ENCODE peak calls at places on chromosome 2, in seven cellular contexts. I, C, O, W, X, E and N are unnamed samples.
A peak's percentile ranks its signal among the peaks of the same experiment; 100 is the strongest.

GRCh38 chr2:18566145-18566544 is 5.7 kb upstream of the RDH14 start:
- DNase-seq in I (no peak), C (no peak), O (no peak), W (no peak), X (no peak), E (no peak), N (no peak)

GRCh38 chr2:158024288-158024898 is 77.3 kb upstream of the UPP2 start:
- DNase-seq in I (no peak), C (peak; percentile 54), O (peak; percentile 50), W (peak; percentile 56), X (peak; percentile 55), E (peak; percentile 48), N (no peak)

GRCh38 chr2:4715065-4715464 is 977.1 kb upstream of the SOX11 start:
- DNase-seq in I (no peak), C (no peak), O (no peak), W (no peak), X (no peak), E (no peak), N (no peak)

GRCh38 chr2:69213201-69213600 is 173.8 kb downstream of the GFPT1 start:
- DNase-seq in I (no peak), C (no peak), O (no peak), W (no peak), X (peak; percentile 60), E (no peak), N (no peak)

GRCh38 chr2:128446049-128446811 is 127.6 kb upstream of the HS6ST1 start:
- DNase-seq in I (peak; percentile 46), C (peak; percentile 13), O (no peak), W (no peak), X (no peak), E (no peak), N (peak; percentile 42)

GRCh38 chr2:209451209-209451822 is 27.5 kb downstream of the MAP2 start:
- DNase-seq in I (no peak), C (no peak), O (no peak), W (no peak), X (no peak), E (no peak), N (no peak)

GRCh38 chr2:43594875-43595274 is 963 bp downstream of the THADA start:
- DNase-seq in I (no peak), C (no peak), O (no peak), W (no peak), X (no peak), E (no peak), N (no peak)

GRCh38 chr2:152826880-152827279 is 108.5 kb downstream of the ARL6IP6 start:
- DNase-seq in I (no peak), C (no peak), O (no peak), W (no peak), X (no peak), E (no peak), N (no peak)

GRCh38 chr2:231554748-231555545 is 24.7 kb upstream of the NMUR1 start:
- DNase-seq in I (peak; percentile 90), C (peak; percentile 55), O (peak; percentile 72), W (no peak), X (no peak), E (peak; percentile 64), N (no peak)

GRCh38 chr2:696463-696862 is 19.3 kb upstream of the TMEM18 start:
- DNase-seq in I (no peak), C (no peak), O (no peak), W (no peak), X (no peak), E (no peak), N (no peak)

GRCh38 chr2:232306741-232307305 is 71.7 kb upstream of the ALPP start:
- DNase-seq in I (no peak), C (no peak), O (no peak), W (no peak), X (no peak), E (no peak), N (no peak)

GRCh38 chr2:230932556-230933511 is 7.8 kb upstream of the GPR55 start:
- DNase-seq in I (peak; percentile 86), C (peak; percentile 26), O (peak; percentile 43), W (no peak), X (no peak), E (no peak), N (peak; percentile 84)

GRCh38 chr2:39772086-39772811 is 6.8 kb downstream of the THUMPD2 start:
- DNase-seq in I (no peak), C (no peak), O (no peak), W (no peak), X (no peak), E (no peak), N (no peak)

GRCh38 chr2:156342252-156343095 is 10.0 kb upstream of the NR4A2 start:
- DNase-seq in I (peak; percentile 99), C (peak; percentile 97), O (peak; percentile 93), W (peak; percentile 93), X (peak; percentile 85), E (peak; percentile 96), N (peak; percentile 96)

GRCh38 chr2:145759228-145759940 is 1239.5 kb upstream of the ZEB2 start:
- DNase-seq in I (no peak), C (no peak), O (no peak), W (no peak), X (no peak), E (no peak), N (no peak)

GRCh38 chr2:121191191-121192170 is 93.5 kb downstream of the TFCP2L1 start:
- DNase-seq in I (peak; percentile 32), C (no peak), O (peak; percentile 12), W (peak; percentile 24), X (no peak), E (no peak), N (no peak)

GRCh38 chr2:70988726-70989648 is 5.7 kb downstream of the TEX261 start:
- DNase-seq in I (peak; percentile 48), C (no peak), O (peak; percentile 5), W (no peak), X (no peak), E (no peak), N (peak; percentile 53)

GRCh38 chr2:113225505-113226259 is 51.9 kb downstream of the PSD4 start:
- DNase-seq in I (peak; percentile 66), C (no peak), O (no peak), W (no peak), X (peak; percentile 57), E (no peak), N (no peak)

GRCh38 chr2:235803028-235803427 is 309.2 kb downstream of the AGAP1 start:
- DNase-seq in I (no peak), C (no peak), O (no peak), W (no peak), X (no peak), E (no peak), N (no peak)

GRCh38 chr2:152613235-152613634 is 104.0 kb downstream of the PRPF40A start:
- DNase-seq in I (no peak), C (no peak), O (no peak), W (no peak), X (no peak), E (no peak), N (no peak)

GRCh38 chr2:228646061-228646460 is 464.6 kb upstream of the SPHKAP start:
- DNase-seq in I (no peak), C (no peak), O (no peak), W (no peak), X (no peak), E (no peak), N (no peak)

GRCh38 chr2:57696016-57696415 is 350.6 kb upstream of the VRK2 start:
- DNase-seq in I (no peak), C (no peak), O (no peak), W (no peak), X (peak; percentile 3), E (no peak), N (no peak)

GRCh38 chr2:10877691-10878111 is 34.0 kb upstream of the KCNF1 start:
- DNase-seq in I (no peak), C (no peak), O (peak; percentile 23), W (no peak), X (no peak), E (no peak), N (no peak)

GRCh38 chr2:28224648-28225471 is 167.8 kb upstream of the FOSL2 start:
- DNase-seq in I (no peak), C (no peak), O (no peak), W (no peak), X (no peak), E (no peak), N (no peak)

GRCh38 chr2:204239756-204240155 is 303.2 kb downstream of the ICOS start:
- DNase-seq in I (no peak), C (no peak), O (no peak), W (no peak), X (no peak), E (no peak), N (no peak)

DNA sequence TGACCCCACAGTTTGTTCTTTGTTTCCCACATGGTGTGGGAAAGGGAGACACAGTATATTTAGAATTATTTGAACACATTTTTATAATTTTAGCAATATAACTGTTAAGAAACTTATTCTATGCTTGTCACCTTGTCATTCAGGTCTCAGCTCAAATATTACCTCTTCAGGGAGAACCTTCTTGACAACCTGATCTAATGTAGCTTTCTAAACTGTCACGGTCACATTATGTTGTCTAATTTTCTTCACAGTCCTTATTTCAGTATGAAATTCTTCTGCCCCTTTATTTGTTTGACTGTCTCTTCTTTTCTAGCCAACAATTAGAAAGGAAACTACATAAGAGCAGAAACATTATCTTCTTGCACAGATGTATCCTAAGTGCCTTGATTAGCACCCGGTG is 304.3 kb upstream of the PARD3B start:
- DNase-seq in I (no peak), C (no peak), O (no peak), W (no peak), X (no peak), E (no peak), N (no peak)
- TF ChIP-seq EP300 in I (no peak), C (no peak), O (no peak), W (no peak), X (no peak), E (no peak), N (no peak)

DNA sequence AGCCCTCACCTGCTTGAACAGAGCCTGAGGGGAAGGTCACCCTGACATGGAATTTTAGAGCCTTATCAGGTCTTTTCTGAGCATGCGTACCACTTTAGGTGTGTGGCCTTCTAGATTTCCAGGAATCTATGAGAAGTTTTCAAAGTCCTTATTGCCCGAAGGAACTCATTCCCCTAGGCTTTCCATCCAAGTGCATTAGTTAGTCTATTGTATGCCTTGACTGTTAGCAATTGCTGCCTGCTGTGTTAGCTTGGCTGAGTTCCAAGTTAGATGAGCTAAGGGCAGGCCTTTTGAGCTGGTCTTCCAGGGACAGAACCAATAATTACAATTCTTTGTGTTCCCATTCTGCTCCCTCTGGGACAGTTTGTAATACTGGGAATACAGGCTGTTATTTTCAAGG is 30.8 kb upstream of the PUM2 start:
- DNase-seq in I (peak; percentile 74), C (peak; percentile 28), O (no peak), W (no peak), X (peak; percentile 64), E (peak; percentile 34), N (no peak)
- TF ChIP-seq POLR2AphosphoS5 in I (no peak), C (no peak), O (no peak), W (no peak), X (no peak), E (no peak), N (no peak)

GRCh38 chr2:173998386-173998785 is 33.2 kb upstream of the SP3 start:
- DNase-seq in I (no peak), C (no peak), O (peak; percentile 56), W (no peak), X (no peak), E (no peak), N (no peak)
- H3K4me3 ChIP-seq in I (no peak overlapping the region), C (no peak overlapping the region), O (peak overlapping the region; percentile 3), W (no peak overlapping the region), X (no peak overlapping the region), E (no peak overlapping the region), N (no peak overlapping the region)

DNA sequence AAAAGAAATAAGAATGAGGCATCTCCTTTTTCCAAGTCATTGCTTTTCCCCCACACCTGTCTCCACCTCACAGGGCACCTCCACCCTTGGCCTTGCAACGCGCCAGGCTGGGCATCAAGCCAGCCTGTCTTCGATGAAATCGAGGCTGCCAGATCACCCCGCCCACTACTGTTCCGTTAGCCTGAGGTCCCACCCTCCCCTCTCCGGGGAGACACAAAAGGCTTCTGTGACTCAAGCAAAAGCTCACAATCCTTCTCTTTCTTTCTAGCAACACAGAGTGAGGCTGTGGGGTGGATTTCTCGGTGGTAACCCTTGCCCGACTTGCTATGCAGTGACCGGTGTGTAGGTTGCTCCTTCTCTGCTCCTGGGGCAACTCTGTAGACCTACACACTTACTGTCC is 9.9 kb downstream of the TNP1 start:
- DNase-seq in I (peak; percentile 75), C (peak; percentile 82), O (peak; percentile 24), W (peak; percentile 25), X (no peak), E (peak; percentile 10), N (no peak)
- TF ChIP-seq EP300 in I (no peak), C (no peak), O (no peak), W (no peak), X (no peak), E (no peak), N (no peak)